ENCODE peak calls at places on chromosomes 2 and 18, in nine cellular contexts. One of them, this sample, is unnamed.

GRCh38 chr18:77872166-77872565 is 622.5 kb downstream of the GALR1 start:
- DNase-seq in mucosa of descending colon: no peak
- DNase-seq in left lung: no peak
- DNase-seq in pancreas: no peak
- DNase-seq in WTC11: no peak
- DNase-seq in neural progenitor cell: no peak
- DNase-seq in GM10248: no peak
- DNase-seq in uterus: no peak
- DNase-seq in transverse colon: no peak
- DNase-seq in this sample: no peak

GRCh38 chr2:197672494-197672893 is 2.9 kb downstream of the RFTN2 start:
- DNase-seq in pancreas: no peak
- DNase-seq in neural progenitor cell: no peak
- DNase-seq in GM10248: no peak
- DNase-seq in WTC11: no peak
- DNase-seq in uterus: no peak
- DNase-seq in mucosa of descending colon: no peak
- DNase-seq in left lung: no peak
- DNase-seq in transverse colon: no peak
- DNase-seq in this sample: no peak

GRCh38 chr2:75808039-75808438 is 97.3 kb upstream of the GCFC2 start:
- DNase-seq in uterus: no peak
- DNase-seq in WTC11: no peak
- DNase-seq in left lung: no peak
- DNase-seq in neural progenitor cell: no peak
- DNase-seq in GM10248: no peak
- DNase-seq in pancreas: no peak
- DNase-seq in mucosa of descending colon: no peak
- DNase-seq in transverse colon: no peak
- DNase-seq in this sample: no peak

GRCh38 chr2:33859791-33860461 is 260.8 kb upstream of the FAM98A start:
- DNase-seq in pancreas: no peak
- DNase-seq in GM10248: no peak
- DNase-seq in WTC11: no peak
- DNase-seq in uterus: no peak
- DNase-seq in neural progenitor cell: no peak
- DNase-seq in transverse colon: no peak
- DNase-seq in left lung: no peak
- DNase-seq in mucosa of descending colon: no peak
- DNase-seq in this sample: no peak

GRCh38 chr2:189885368-189885767 is 101.1 kb downstream of the PMS1 start:
- DNase-seq in neural progenitor cell: no peak
- DNase-seq in left lung: no peak
- DNase-seq in mucosa of descending colon: no peak
- DNase-seq in transverse colon: no peak
- DNase-seq in WTC11: no peak
- DNase-seq in GM10248: no peak
- DNase-seq in uterus: no peak
- DNase-seq in pancreas: no peak
- DNase-seq in this sample: no peak

GRCh38 chr2:61434314-61434713 is 36.6 kb downstream of the USP34 start:
- DNase-seq in WTC11: no peak
- DNase-seq in neural progenitor cell: no peak
- DNase-seq in GM10248: no peak
- DNase-seq in uterus: no peak
- DNase-seq in left lung: no peak
- DNase-seq in pancreas: peak; percentile 43
- DNase-seq in mucosa of descending colon: no peak
- DNase-seq in transverse colon: no peak
- DNase-seq in this sample: no peak

GRCh38 chr18:65527879-65528633 is 222.8 kb upstream of the CDH7 start:
- DNase-seq in mucosa of descending colon: no peak
- DNase-seq in pancreas: no peak
- DNase-seq in GM10248: no peak
- DNase-seq in left lung: no peak
- DNase-seq in transverse colon: no peak
- DNase-seq in WTC11: no peak
- DNase-seq in uterus: no peak
- DNase-seq in neural progenitor cell: no peak
- DNase-seq in this sample: no peak

GRCh38 chr2:122019729-122020128 is 264.3 kb downstream of the TSN start:
- DNase-seq in left lung: no peak
- DNase-seq in mucosa of descending colon: peak; percentile 73
- DNase-seq in pancreas: peak; percentile 62
- DNase-seq in WTC11: no peak
- DNase-seq in uterus: no peak
- DNase-seq in GM10248: no peak
- DNase-seq in neural progenitor cell: no peak
- DNase-seq in transverse colon: peak; percentile 62
- DNase-seq in this sample: peak; percentile 16

GRCh38 chr2:102826904-102827303 is 65.1 kb downstream of the TMEM182 start:
- DNase-seq in neural progenitor cell: peak; percentile 37
- DNase-seq in left lung: no peak
- DNase-seq in pancreas: no peak
- DNase-seq in WTC11: no peak
- DNase-seq in mucosa of descending colon: no peak
- DNase-seq in GM10248: no peak
- DNase-seq in transverse colon: no peak
- DNase-seq in uterus: no peak
- DNase-seq in this sample: no peak

GRCh38 chr2:40369619-40370397 is 82.1 kb downstream of the SLC8A1 start:
- DNase-seq in neural progenitor cell: no peak
- DNase-seq in uterus: no peak
- DNase-seq in mucosa of descending colon: no peak
- DNase-seq in pancreas: no peak
- DNase-seq in GM10248: no peak
- DNase-seq in WTC11: no peak
- DNase-seq in left lung: no peak
- DNase-seq in transverse colon: no peak
- DNase-seq in this sample: no peak

DNA sequence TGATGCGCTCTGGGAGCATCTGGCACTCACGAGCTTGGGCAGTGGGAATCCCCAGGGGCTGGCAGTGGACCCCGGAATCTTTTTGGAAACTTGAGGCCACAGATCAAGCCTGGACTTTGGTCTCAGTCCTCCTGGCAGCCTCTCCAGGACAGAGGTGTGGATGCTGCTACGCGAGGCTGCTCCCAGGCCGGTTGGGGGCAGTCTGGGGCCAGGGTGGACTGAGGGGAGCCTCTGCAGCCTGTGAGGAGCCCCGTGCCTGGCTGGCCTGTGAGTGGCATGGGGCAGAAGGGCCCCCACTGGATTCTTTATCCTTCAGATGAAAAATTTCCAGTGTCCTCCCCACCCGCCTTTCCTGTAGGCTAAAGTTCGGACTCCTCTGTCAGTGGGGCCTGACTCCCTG is 12.7 kb upstream of the DES start:
- DNase-seq in neural progenitor cell: peak; percentile 42
- DNase-seq in uterus: no peak
- DNase-seq in WTC11: peak; percentile 63
- DNase-seq in transverse colon: no peak
- DNase-seq in mucosa of descending colon: no peak
- DNase-seq in GM10248: no peak
- DNase-seq in left lung: no peak
- DNase-seq in pancreas: no peak
- DNase-seq in this sample: no peak
- TF ChIP-seq CTCF in neural progenitor cell: peak; percentile 28
- TF ChIP-seq CTCF in uterus: peak; percentile 54
- TF ChIP-seq CTCF in WTC11: no peak
- TF ChIP-seq CTCF in transverse colon: no peak
- TF ChIP-seq CTCF in mucosa of descending colon: no peak
- TF ChIP-seq CTCF in GM10248: no peak
- TF ChIP-seq CTCF in left lung: no peak
- TF ChIP-seq CTCF in pancreas: no peak
- TF ChIP-seq CTCF in this sample: no peak

GRCh38 chr18:50143295-50143694 is 51.7 kb downstream of the MYO5B start:
- DNase-seq in neural progenitor cell: peak; percentile 16
- DNase-seq in WTC11: no peak
- DNase-seq in left lung: no peak
- DNase-seq in GM10248: no peak
- DNase-seq in mucosa of descending colon: no peak
- DNase-seq in transverse colon: no peak
- DNase-seq in pancreas: no peak
- DNase-seq in uterus: no peak
- DNase-seq in this sample: no peak
- TF ChIP-seq CTCF in neural progenitor cell: no peak
- TF ChIP-seq CTCF in WTC11: no peak
- TF ChIP-seq CTCF in left lung: no peak
- TF ChIP-seq CTCF in GM10248: no peak
- TF ChIP-seq CTCF in mucosa of descending colon: no peak
- TF ChIP-seq CTCF in transverse colon: no peak
- TF ChIP-seq CTCF in pancreas: no peak
- TF ChIP-seq CTCF in uterus: no peak
- TF ChIP-seq CTCF in this sample: no peak

DNA sequence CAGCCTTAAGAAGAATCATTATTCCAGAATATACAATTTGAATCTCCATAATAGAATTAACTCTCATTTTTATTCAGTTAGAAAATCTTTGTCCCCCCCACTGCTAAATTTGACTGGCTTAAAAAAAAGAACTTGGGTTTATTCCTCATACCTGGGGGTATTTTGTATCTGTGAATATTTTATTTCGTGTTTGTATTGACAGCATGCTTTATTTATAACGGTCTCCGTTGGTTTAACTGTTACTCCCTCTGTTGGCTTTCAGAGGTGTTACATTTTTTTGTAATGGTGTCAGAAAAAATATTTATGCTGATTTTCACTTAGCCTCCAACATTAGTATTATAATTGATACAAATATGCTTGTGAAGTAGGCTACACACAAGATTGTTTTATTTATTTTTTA is 109.1 kb downstream of the HAUS1 start:
- DNase-seq in uterus: no peak
- DNase-seq in transverse colon: no peak
- DNase-seq in left lung: no peak
- DNase-seq in neural progenitor cell: no peak
- DNase-seq in mucosa of descending colon: no peak
- DNase-seq in GM10248: peak; percentile 53
- DNase-seq in pancreas: no peak
- DNase-seq in WTC11: no peak
- DNase-seq in this sample: no peak
- TF ChIP-seq CTCF in uterus: no peak
- TF ChIP-seq CTCF in transverse colon: peak; percentile 25
- TF ChIP-seq CTCF in left lung: peak; percentile 19
- TF ChIP-seq CTCF in neural progenitor cell: peak; percentile 51
- TF ChIP-seq CTCF in mucosa of descending colon: no peak
- TF ChIP-seq CTCF in GM10248: peak; percentile 43
- TF ChIP-seq CTCF in pancreas: no peak
- TF ChIP-seq CTCF in WTC11: peak; percentile 32
- TF ChIP-seq CTCF in this sample: peak; percentile 52

GRCh38 chr2:14234911-14235310 is 397.6 kb upstream of the LRATD1 start:
- DNase-seq in left lung: no peak
- DNase-seq in transverse colon: no peak
- DNase-seq in pancreas: no peak
- DNase-seq in WTC11: no peak
- DNase-seq in uterus: no peak
- DNase-seq in GM10248: no peak
- DNase-seq in neural progenitor cell: no peak
- DNase-seq in mucosa of descending colon: no peak
- DNase-seq in this sample: no peak

GRCh38 chr2:14237902-14238301 is 394.6 kb upstream of the LRATD1 start:
- DNase-seq in GM10248: no peak
- DNase-seq in left lung: no peak
- DNase-seq in pancreas: no peak
- DNase-seq in uterus: no peak
- DNase-seq in neural progenitor cell: no peak
- DNase-seq in transverse colon: no peak
- DNase-seq in WTC11: no peak
- DNase-seq in mucosa of descending colon: no peak
- DNase-seq in this sample: no peak

GRCh38 chr2:14235667-14236066 is 396.9 kb upstream of the LRATD1 start:
- DNase-seq in WTC11: no peak
- DNase-seq in pancreas: no peak
- DNase-seq in transverse colon: no peak
- DNase-seq in neural progenitor cell: no peak
- DNase-seq in uterus: no peak
- DNase-seq in mucosa of descending colon: no peak
- DNase-seq in left lung: no peak
- DNase-seq in GM10248: no peak
- DNase-seq in this sample: no peak

GRCh38 chr2:14239605-14240004 is 392.9 kb upstream of the LRATD1 start:
- DNase-seq in mucosa of descending colon: no peak
- DNase-seq in left lung: no peak
- DNase-seq in uterus: no peak
- DNase-seq in WTC11: no peak
- DNase-seq in neural progenitor cell: no peak
- DNase-seq in transverse colon: no peak
- DNase-seq in pancreas: no peak
- DNase-seq in GM10248: no peak
- DNase-seq in this sample: no peak

GRCh38 chr2:14240868-14241267 is 391.6 kb upstream of the LRATD1 start:
- DNase-seq in WTC11: no peak
- DNase-seq in left lung: no peak
- DNase-seq in mucosa of descending colon: no peak
- DNase-seq in pancreas: no peak
- DNase-seq in transverse colon: no peak
- DNase-seq in uterus: no peak
- DNase-seq in neural progenitor cell: no peak
- DNase-seq in GM10248: no peak
- DNase-seq in this sample: no peak
- TF ChIP-seq CTCF in WTC11: no peak
- TF ChIP-seq CTCF in left lung: no peak
- TF ChIP-seq CTCF in mucosa of descending colon: no peak
- TF ChIP-seq CTCF in pancreas: no peak
- TF ChIP-seq CTCF in transverse colon: no peak
- TF ChIP-seq CTCF in uterus: no peak
- TF ChIP-seq CTCF in neural progenitor cell: no peak
- TF ChIP-seq CTCF in GM10248: no peak
- TF ChIP-seq CTCF in this sample: no peak

DNA sequence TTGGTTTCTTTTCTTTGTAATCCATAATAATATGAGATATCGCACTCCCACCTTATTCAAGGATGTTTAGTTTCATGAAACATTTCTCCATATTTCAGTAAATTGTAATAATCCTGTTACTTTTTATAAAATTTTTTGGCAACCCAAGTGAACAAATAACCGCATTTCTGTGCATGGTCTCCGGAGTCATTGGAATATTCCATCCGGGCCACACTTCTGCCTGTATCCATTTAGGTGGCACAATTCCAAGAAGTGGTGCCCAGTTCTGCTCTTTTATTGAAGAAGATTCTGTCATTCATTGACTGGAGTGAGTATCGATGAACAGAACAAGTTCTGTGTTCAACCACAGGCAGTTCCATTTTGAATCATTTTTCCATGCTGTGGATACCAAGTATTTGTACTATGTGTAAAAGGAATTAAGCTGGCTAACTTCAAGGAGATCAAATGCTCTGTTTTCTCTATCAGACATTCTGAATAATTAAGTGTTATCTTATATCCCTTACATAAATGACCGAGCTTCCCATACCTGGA is 26.6 kb upstream of the ICOS start:
- DNase-seq in neural progenitor cell: no peak
- DNase-seq in GM10248: no peak
- DNase-seq in uterus: no peak
- DNase-seq in pancreas: no peak
- DNase-seq in mucosa of descending colon: no peak
- DNase-seq in transverse colon: no peak
- DNase-seq in left lung: no peak
- DNase-seq in WTC11: no peak
- DNase-seq in this sample: no peak
- TF ChIP-seq CTCF in neural progenitor cell: no peak
- TF ChIP-seq CTCF in GM10248: no peak
- TF ChIP-seq CTCF in uterus: no peak
- TF ChIP-seq CTCF in pancreas: no peak
- TF ChIP-seq CTCF in mucosa of descending colon: no peak
- TF ChIP-seq CTCF in transverse colon: peak; percentile 2
- TF ChIP-seq CTCF in left lung: no peak
- TF ChIP-seq CTCF in WTC11: no peak
- TF ChIP-seq CTCF in this sample: no peak